ENCODE peak calls at places on chromosome 13, in nine cellular contexts. One of them, this sample, is unnamed. For H3K9me3, the result is how much of the 10 kb centered on the place peaks cover.

GRCh38 chr13:46165485-46166220 is 16.3 kb downstream of the LCP1 start:
- DNase-seq in iPS DF 6.9: no peak
- DNase-seq in breast epithelium: no peak
- DNase-seq in thoracic aorta: no peak
- DNase-seq in heart right ventricle: no peak
- DNase-seq in stomach: no peak
- DNase-seq in fibroblast of lung: peak
- DNase-seq in right atrium auricular region: no peak
- DNase-seq in adipocyte: no peak
- DNase-seq in this sample: no peak

GRCh38 chr13:98488736-98489135 is 88.2 kb downstream of the STK24 start:
- DNase-seq in iPS DF 6.9: no peak
- DNase-seq in breast epithelium: no peak
- DNase-seq in thoracic aorta: no peak
- DNase-seq in heart right ventricle: no peak
- DNase-seq in stomach: no peak
- DNase-seq in fibroblast of lung: no peak
- DNase-seq in right atrium auricular region: no peak
- DNase-seq in adipocyte: no peak
- DNase-seq in this sample: no peak

GRCh38 chr13:34750078-34750703 is 191.9 kb upstream of the NBEA start:
- DNase-seq in iPS DF 6.9: peak
- DNase-seq in breast epithelium: no peak
- DNase-seq in thoracic aorta: no peak
- DNase-seq in heart right ventricle: peak
- DNase-seq in stomach: no peak
- DNase-seq in fibroblast of lung: peak
- DNase-seq in right atrium auricular region: peak
- DNase-seq in adipocyte: peak
- DNase-seq in this sample: no peak

GRCh38 chr13:24746618-24747247 is 17.2 kb upstream of the RNF17 start:
- DNase-seq in iPS DF 6.9: no peak
- DNase-seq in breast epithelium: no peak
- DNase-seq in thoracic aorta: no peak
- DNase-seq in heart right ventricle: no peak
- DNase-seq in stomach: no peak
- DNase-seq in fibroblast of lung: peak
- DNase-seq in right atrium auricular region: no peak
- DNase-seq in adipocyte: peak
- DNase-seq in this sample: no peak

GRCh38 chr13:52061587-52061986 is 37.1 kb downstream of the UTP14C start:
- DNase-seq in iPS DF 6.9: no peak
- DNase-seq in breast epithelium: no peak
- DNase-seq in thoracic aorta: no peak
- DNase-seq in heart right ventricle: peak
- DNase-seq in stomach: no peak
- DNase-seq in fibroblast of lung: peak
- DNase-seq in right atrium auricular region: no peak
- DNase-seq in adipocyte: peak
- DNase-seq in this sample: no peak

GRCh38 chr13:72379581-72379980 is 347.8 kb downstream of the MZT1 start:
- DNase-seq in iPS DF 6.9: no peak
- DNase-seq in breast epithelium: no peak
- DNase-seq in thoracic aorta: no peak
- DNase-seq in heart right ventricle: no peak
- DNase-seq in stomach: no peak
- DNase-seq in fibroblast of lung: peak
- DNase-seq in right atrium auricular region: no peak
- DNase-seq in adipocyte: no peak
- DNase-seq in this sample: no peak

GRCh38 chr13:31945202-31945978 is 86.2 kb upstream of the FRY start:
- DNase-seq in iPS DF 6.9: no peak
- DNase-seq in breast epithelium: peak
- DNase-seq in thoracic aorta: no peak
- DNase-seq in heart right ventricle: peak
- DNase-seq in stomach: peak
- DNase-seq in fibroblast of lung: peak
- DNase-seq in right atrium auricular region: peak
- DNase-seq in adipocyte: peak
- DNase-seq in this sample: no peak

GRCh38 chr13:110468986-110469495 is 92.5 kb downstream of the RAB20 start:
- DNase-seq in iPS DF 6.9: no peak
- DNase-seq in breast epithelium: no peak
- DNase-seq in thoracic aorta: no peak
- DNase-seq in heart right ventricle: no peak
- DNase-seq in stomach: no peak
- DNase-seq in fibroblast of lung: no peak
- DNase-seq in right atrium auricular region: no peak
- DNase-seq in adipocyte: no peak
- DNase-seq in this sample: no peak

GRCh38 chr13:68304287-68304893 is 1074.3 kb upstream of the PCDH9 start:
- DNase-seq in iPS DF 6.9: peak
- DNase-seq in breast epithelium: no peak
- DNase-seq in thoracic aorta: no peak
- DNase-seq in heart right ventricle: no peak
- DNase-seq in stomach: no peak
- DNase-seq in fibroblast of lung: peak
- DNase-seq in right atrium auricular region: no peak
- DNase-seq in adipocyte: peak
- DNase-seq in this sample: peak

GRCh38 chr13:65336106-65336603 is 1894.0 kb downstream of the PCDH9 start:
- DNase-seq in iPS DF 6.9: no peak
- DNase-seq in breast epithelium: no peak
- DNase-seq in thoracic aorta: no peak
- DNase-seq in heart right ventricle: no peak
- DNase-seq in stomach: no peak
- DNase-seq in fibroblast of lung: no peak
- DNase-seq in right atrium auricular region: no peak
- DNase-seq in adipocyte: no peak
- DNase-seq in this sample: no peak

DNA sequence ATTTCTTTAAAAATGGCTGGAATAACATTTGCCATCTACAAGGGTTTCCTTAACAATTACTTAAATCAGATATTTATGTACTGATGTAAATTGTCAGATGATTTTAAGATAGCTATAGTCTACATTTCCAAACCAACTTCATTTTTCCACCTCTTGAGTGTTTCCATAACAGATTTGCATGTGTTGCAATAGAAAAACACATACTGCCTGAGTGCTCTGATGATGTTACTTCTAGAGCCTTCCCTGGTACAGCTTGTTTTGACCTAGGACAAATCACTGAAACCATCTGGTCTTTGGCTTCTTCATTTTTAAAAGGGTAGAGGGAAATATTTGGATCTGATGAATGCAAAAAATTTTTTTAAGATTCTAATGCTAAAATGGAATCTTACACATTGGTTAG is 245.9 kb downstream of the PCDH9 start:
- DNase-seq in iPS DF 6.9: no peak
- DNase-seq in breast epithelium: no peak
- DNase-seq in thoracic aorta: no peak
- DNase-seq in heart right ventricle: no peak
- DNase-seq in stomach: no peak
- DNase-seq in fibroblast of lung: no peak
- DNase-seq in right atrium auricular region: no peak
- DNase-seq in adipocyte: peak
- DNase-seq in this sample: no peak
- H3K9me3 ChIP-seq in iPS DF 6.9: under half
- H3K9me3 ChIP-seq in breast epithelium: under half
- H3K9me3 ChIP-seq in thoracic aorta: under half
- H3K9me3 ChIP-seq in heart right ventricle: under half
- H3K9me3 ChIP-seq in stomach: under half
- H3K9me3 ChIP-seq in fibroblast of lung: under half
- H3K9me3 ChIP-seq in right atrium auricular region: under half
- H3K9me3 ChIP-seq in adipocyte: under half
- H3K9me3 ChIP-seq in this sample: under half

DNA sequence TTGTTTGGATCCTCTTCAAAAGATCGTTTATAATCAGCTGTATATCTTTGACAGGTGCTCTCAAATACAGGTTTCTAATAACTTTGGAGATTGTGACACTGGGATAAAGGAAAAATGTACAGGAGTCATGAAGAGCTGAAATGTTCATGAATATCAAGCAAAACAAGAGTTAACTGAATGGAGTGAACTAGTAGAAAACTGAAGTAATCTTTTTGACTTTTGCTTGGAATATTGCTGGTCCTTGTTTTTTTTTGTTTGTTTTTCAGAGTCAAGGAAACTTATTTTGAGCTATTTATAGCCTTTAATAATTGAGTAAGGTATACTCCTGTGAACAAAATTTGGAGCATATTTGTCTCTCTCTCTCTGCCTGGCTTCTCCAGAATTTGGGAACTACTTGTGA is 25.3 kb downstream of the MED4 start:
- DNase-seq in iPS DF 6.9: no peak
- DNase-seq in breast epithelium: no peak
- DNase-seq in thoracic aorta: no peak
- DNase-seq in heart right ventricle: no peak
- DNase-seq in stomach: no peak
- DNase-seq in fibroblast of lung: no peak
- DNase-seq in right atrium auricular region: no peak
- DNase-seq in adipocyte: no peak
- DNase-seq in this sample: no peak
- H3K9me3 ChIP-seq in iPS DF 6.9: under half
- H3K9me3 ChIP-seq in breast epithelium: half or more
- H3K9me3 ChIP-seq in thoracic aorta: under half
- H3K9me3 ChIP-seq in heart right ventricle: under half
- H3K9me3 ChIP-seq in stomach: half or more
- H3K9me3 ChIP-seq in fibroblast of lung: under half
- H3K9me3 ChIP-seq in right atrium auricular region: under half
- H3K9me3 ChIP-seq in adipocyte: half or more
- H3K9me3 ChIP-seq in this sample: half or more

DNA sequence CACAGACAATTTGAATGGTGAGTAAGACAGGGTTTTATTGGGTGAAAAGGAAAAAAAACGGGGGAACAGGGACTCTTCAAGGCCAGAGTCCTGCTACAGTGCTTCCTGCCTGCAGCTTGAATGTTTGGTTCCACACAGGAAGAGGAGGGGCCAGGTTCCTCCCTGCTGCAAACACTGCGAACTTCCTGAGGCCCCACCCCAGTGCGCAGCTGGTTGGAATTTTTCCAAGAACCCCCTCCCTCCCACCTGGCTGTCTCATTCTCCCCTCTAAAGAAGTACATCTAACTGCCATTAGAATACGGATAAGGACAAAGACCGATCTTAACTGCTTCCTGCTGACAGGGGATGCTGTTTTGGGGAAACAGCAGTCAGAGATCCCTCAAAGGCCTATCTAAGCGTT is 184.9 kb downstream of the GGACT start:
- DNase-seq in iPS DF 6.9: no peak
- DNase-seq in breast epithelium: no peak
- DNase-seq in thoracic aorta: no peak
- DNase-seq in heart right ventricle: no peak
- DNase-seq in stomach: no peak
- DNase-seq in fibroblast of lung: no peak
- DNase-seq in right atrium auricular region: no peak
- DNase-seq in adipocyte: no peak
- DNase-seq in this sample: peak
- H3K9me3 ChIP-seq in iPS DF 6.9: under half
- H3K9me3 ChIP-seq in breast epithelium: under half
- H3K9me3 ChIP-seq in thoracic aorta: under half
- H3K9me3 ChIP-seq in heart right ventricle: under half
- H3K9me3 ChIP-seq in stomach: half or more
- H3K9me3 ChIP-seq in fibroblast of lung: under half
- H3K9me3 ChIP-seq in right atrium auricular region: under half
- H3K9me3 ChIP-seq in adipocyte: under half
- H3K9me3 ChIP-seq in this sample: under half

GRCh38 chr13:49853535-49853934 is 61.1 kb upstream of the KPNA3 start:
- DNase-seq in iPS DF 6.9: no peak
- DNase-seq in breast epithelium: no peak
- DNase-seq in thoracic aorta: no peak
- DNase-seq in heart right ventricle: no peak
- DNase-seq in stomach: no peak
- DNase-seq in fibroblast of lung: no peak
- DNase-seq in right atrium auricular region: no peak
- DNase-seq in adipocyte: no peak
- DNase-seq in this sample: no peak
- H3K9me3 ChIP-seq in iPS DF 6.9: under half
- H3K9me3 ChIP-seq in breast epithelium: under half
- H3K9me3 ChIP-seq in thoracic aorta: under half
- H3K9me3 ChIP-seq in heart right ventricle: under half
- H3K9me3 ChIP-seq in stomach: under half
- H3K9me3 ChIP-seq in fibroblast of lung: under half
- H3K9me3 ChIP-seq in right atrium auricular region: under half
- H3K9me3 ChIP-seq in adipocyte: under half
- H3K9me3 ChIP-seq in this sample: under half

DNA sequence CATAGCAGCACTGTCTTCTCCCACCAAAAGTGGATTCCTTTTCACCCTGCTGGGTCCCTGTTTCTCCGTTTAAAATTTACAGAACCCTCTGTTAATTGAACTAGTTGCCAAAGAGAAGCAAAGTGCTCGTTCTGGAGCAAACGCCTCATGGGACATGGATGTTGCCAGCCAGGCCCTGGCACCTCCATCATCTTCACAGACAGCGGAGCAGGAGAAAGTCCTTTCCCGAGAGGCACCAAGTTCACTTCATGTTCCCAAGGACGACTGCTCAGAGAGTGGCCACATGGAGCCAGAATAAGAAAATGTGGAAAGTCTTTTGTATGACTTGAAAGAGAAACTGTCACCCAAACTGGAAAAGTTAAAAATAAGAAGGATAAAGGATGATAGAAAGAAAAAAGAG is 151.5 kb downstream of the SOX1 start:
- DNase-seq in iPS DF 6.9: no peak
- DNase-seq in breast epithelium: no peak
- DNase-seq in thoracic aorta: no peak
- DNase-seq in heart right ventricle: no peak
- DNase-seq in stomach: no peak
- DNase-seq in fibroblast of lung: no peak
- DNase-seq in right atrium auricular region: no peak
- DNase-seq in adipocyte: no peak
- DNase-seq in this sample: no peak
- H3K9me3 ChIP-seq in iPS DF 6.9: under half
- H3K9me3 ChIP-seq in breast epithelium: under half
- H3K9me3 ChIP-seq in thoracic aorta: under half
- H3K9me3 ChIP-seq in heart right ventricle: under half
- H3K9me3 ChIP-seq in stomach: under half
- H3K9me3 ChIP-seq in fibroblast of lung: under half
- H3K9me3 ChIP-seq in right atrium auricular region: under half
- H3K9me3 ChIP-seq in adipocyte: under half
- H3K9me3 ChIP-seq in this sample: under half

GRCh38 chr13:89239361-89240127 is 1568.4 kb downstream of the SLITRK5 start:
- DNase-seq in iPS DF 6.9: no peak
- DNase-seq in breast epithelium: no peak
- DNase-seq in thoracic aorta: no peak
- DNase-seq in heart right ventricle: no peak
- DNase-seq in stomach: no peak
- DNase-seq in fibroblast of lung: no peak
- DNase-seq in right atrium auricular region: no peak
- DNase-seq in adipocyte: no peak
- DNase-seq in this sample: no peak
- H3K9me3 ChIP-seq in iPS DF 6.9: under half
- H3K9me3 ChIP-seq in breast epithelium: under half
- H3K9me3 ChIP-seq in thoracic aorta: under half
- H3K9me3 ChIP-seq in heart right ventricle: under half
- H3K9me3 ChIP-seq in stomach: under half
- H3K9me3 ChIP-seq in fibroblast of lung: under half
- H3K9me3 ChIP-seq in right atrium auricular region: under half
- H3K9me3 ChIP-seq in adipocyte: under half
- H3K9me3 ChIP-seq in this sample: under half

This sample was measured in NT2/D1.